ENCODE peak calls at places on chromosomes 11 and 22, in ten cellular contexts. F is GM23338; J is breast epithelium; I is activated CD4-positive, alpha-beta T cell treated with anti-CD3 and anti-CD28 coated beads, Interleukin-2, amount 50 U/mL, for 24 hours; P is HT1080; Z is GM03348; Q is NCI-H1930; R is Right ventricle myocardium superior; D is AG08396; T is cardiac fibroblast. M is an unnamed sample.

GRCh38 chr11:130383363-130384168 is 44.8 kb downstream of the ADAMTS8 start:
- DNase-seq in F (peak; percentile 66), J (no peak), I (no peak), P (peak; percentile 95), Z (peak; percentile 72), Q (no peak), R (no peak), D (peak; percentile 64), T (peak; percentile 67), M (peak; percentile 81)

GRCh38 chr11:15471709-15472404 is 357.1 kb downstream of the INSC start:
- DNase-seq in F (peak; percentile 27), J (no peak), I (no peak), P (no peak), Z (no peak), Q (no peak), R (no peak), D (no peak), T (no peak), M (no peak)

GRCh38 chr22:45934659-45935341 is 42.2 kb downstream of the WNT7B start:
- DNase-seq in F (no peak), J (peak; percentile 50), I (no peak), P (peak; percentile 96), Z (peak; percentile 79), Q (no peak), R (no peak), D (peak; percentile 87), T (peak; percentile 60), M (peak; percentile 94)

GRCh38 chr11:29641201-29641600 is 375.6 kb downstream of the KCNA4 start:
- DNase-seq in F (no peak), J (no peak), I (no peak), P (peak; percentile 46), Z (no peak), Q (no peak), R (no peak), D (no peak), T (no peak), M (peak; percentile 2)

GRCh38 chr11:74278721-74279148 is 32.7 kb downstream of the P4HA3 start:
- DNase-seq in F (no peak), J (no peak), I (no peak), P (peak; percentile 96), Z (peak; percentile 86), Q (no peak), R (peak; percentile 61), D (peak; percentile 79), T (peak; percentile 98), M (peak; percentile 87)

GRCh38 chr11:27184458-27185312 is 144.1 kb downstream of the BBOX1 start:
- DNase-seq in F (no peak), J (no peak), I (no peak), P (no peak), Z (peak; percentile 23), Q (no peak), R (no peak), D (no peak), T (no peak), M (no peak)

GRCh38 chr11:131954146-131954545 is 583.7 kb downstream of the NTM start:
- DNase-seq in F (no peak), J (no peak), I (no peak), P (no peak), Z (no peak), Q (no peak), R (no peak), D (no peak), T (no peak), M (no peak)

GRCh38 chr11:132943737-132944556 is 588.4 kb downstream of the OPCML start:
- DNase-seq in F (peak; percentile 62), J (no peak), I (no peak), P (no peak), Z (peak; percentile 73), Q (no peak), R (no peak), D (peak; percentile 33), T (no peak), M (peak; percentile 42)

GRCh38 chr22:29004647-29005371 is 56.8 kb downstream of the C22orf31 start:
- DNase-seq in F (peak; percentile 88), J (peak; percentile 22), I (no peak), P (no peak), Z (no peak), Q (no peak), R (peak; percentile 56), D (no peak), T (no peak), M (no peak)